ENCODE peak calls at places on chromosomes 16 and 17, in ten cellular contexts. One of them, this sample, is unnamed. For H3K4me1, the result is how much of the 10 kb centered on the place peaks cover.

GRCh38 chr17:71022758-71023157 is 853.4 kb downstream of the KCNJ2 start:
- DNase-seq in stomach: no peak
- DNase-seq in suprapubic skin: no peak
- DNase-seq in CD4-positive, CD25-positive, alpha-beta regulatory T cell: no peak
- DNase-seq in left ventricle myocardium inferior: no peak
- DNase-seq in cardiac muscle cell: no peak
- DNase-seq in heart right ventricle: no peak
- DNase-seq in aorta: no peak
- DNase-seq in ovary: no peak
- DNase-seq in CD8-positive, alpha-beta T cell: no peak
- DNase-seq in this sample: no peak

GRCh38 chr17:17072546-17072945 is 30.3 kb downstream of the MPRIP start:
- DNase-seq in CD4-positive, CD25-positive, alpha-beta regulatory T cell: no peak
- DNase-seq in left ventricle myocardium inferior: no peak
- DNase-seq in aorta: peak
- DNase-seq in ovary: peak
- DNase-seq in stomach: no peak
- DNase-seq in suprapubic skin: no peak
- DNase-seq in heart right ventricle: no peak
- DNase-seq in cardiac muscle cell: no peak
- DNase-seq in CD8-positive, alpha-beta T cell: no peak
- DNase-seq in this sample: no peak

GRCh38 chr17:62672957-62673356 is 45.5 kb downstream of the MRC2 start:
- DNase-seq in aorta: no peak
- DNase-seq in CD8-positive, alpha-beta T cell: no peak
- DNase-seq in suprapubic skin: peak
- DNase-seq in heart right ventricle: no peak
- DNase-seq in ovary: no peak
- DNase-seq in cardiac muscle cell: no peak
- DNase-seq in left ventricle myocardium inferior: no peak
- DNase-seq in CD4-positive, CD25-positive, alpha-beta regulatory T cell: no peak
- DNase-seq in stomach: no peak
- DNase-seq in this sample: no peak

GRCh38 chr17:79931517-79932309 is 92.5 kb upstream of the CBX4 start:
- DNase-seq in heart right ventricle: no peak
- DNase-seq in cardiac muscle cell: peak
- DNase-seq in left ventricle myocardium inferior: no peak
- DNase-seq in aorta: no peak
- DNase-seq in ovary: no peak
- DNase-seq in stomach: no peak
- DNase-seq in suprapubic skin: no peak
- DNase-seq in CD8-positive, alpha-beta T cell: no peak
- DNase-seq in CD4-positive, CD25-positive, alpha-beta regulatory T cell: no peak
- DNase-seq in this sample: no peak

GRCh38 chr17:75404739-75405364 is 626 bp downstream of the GRB2 start:
- DNase-seq in stomach: peak
- DNase-seq in left ventricle myocardium inferior: peak
- DNase-seq in suprapubic skin: no peak
- DNase-seq in CD4-positive, CD25-positive, alpha-beta regulatory T cell: peak
- DNase-seq in aorta: peak
- DNase-seq in cardiac muscle cell: peak
- DNase-seq in ovary: no peak
- DNase-seq in CD8-positive, alpha-beta T cell: peak
- DNase-seq in heart right ventricle: peak
- DNase-seq in this sample: peak

GRCh38 chr17:43721537-43722268 is 36.9 kb downstream of the SOST start:
- DNase-seq in aorta: no peak
- DNase-seq in left ventricle myocardium inferior: no peak
- DNase-seq in heart right ventricle: no peak
- DNase-seq in CD4-positive, CD25-positive, alpha-beta regulatory T cell: no peak
- DNase-seq in cardiac muscle cell: peak
- DNase-seq in suprapubic skin: no peak
- DNase-seq in CD8-positive, alpha-beta T cell: no peak
- DNase-seq in ovary: no peak
- DNase-seq in stomach: no peak
- DNase-seq in this sample: no peak

GRCh38 chr16:80285089-80285488 is 255.7 kb upstream of the DYNLRB2 start:
- DNase-seq in stomach: no peak
- DNase-seq in left ventricle myocardium inferior: no peak
- DNase-seq in CD8-positive, alpha-beta T cell: no peak
- DNase-seq in suprapubic skin: no peak
- DNase-seq in heart right ventricle: no peak
- DNase-seq in aorta: no peak
- DNase-seq in CD4-positive, CD25-positive, alpha-beta regulatory T cell: no peak
- DNase-seq in cardiac muscle cell: no peak
- DNase-seq in ovary: no peak
- DNase-seq in this sample: no peak

GRCh38 chr17:72853438-72854415 is 238.8 kb downstream of the SLC39A11 start:
- DNase-seq in suprapubic skin: no peak
- DNase-seq in stomach: no peak
- DNase-seq in left ventricle myocardium inferior: no peak
- DNase-seq in aorta: no peak
- DNase-seq in CD8-positive, alpha-beta T cell: no peak
- DNase-seq in CD4-positive, CD25-positive, alpha-beta regulatory T cell: no peak
- DNase-seq in cardiac muscle cell: no peak
- DNase-seq in ovary: no peak
- DNase-seq in heart right ventricle: no peak
- DNase-seq in this sample: no peak

GRCh38 chr16:85554114-85554790 is 58.9 kb upstream of the GSE1 start:
- DNase-seq in ovary: peak
- DNase-seq in CD8-positive, alpha-beta T cell: peak
- DNase-seq in cardiac muscle cell: peak
- DNase-seq in suprapubic skin: no peak
- DNase-seq in stomach: peak
- DNase-seq in aorta: no peak
- DNase-seq in left ventricle myocardium inferior: peak
- DNase-seq in CD4-positive, CD25-positive, alpha-beta regulatory T cell: peak
- DNase-seq in heart right ventricle: peak
- DNase-seq in this sample: peak

GRCh38 chr16:85556456-85557082 is 56.6 kb upstream of the GSE1 start:
- DNase-seq in suprapubic skin: no peak
- DNase-seq in CD8-positive, alpha-beta T cell: peak
- DNase-seq in stomach: peak
- DNase-seq in CD4-positive, CD25-positive, alpha-beta regulatory T cell: peak
- DNase-seq in left ventricle myocardium inferior: no peak
- DNase-seq in cardiac muscle cell: peak
- DNase-seq in ovary: peak
- DNase-seq in aorta: no peak
- DNase-seq in heart right ventricle: peak
- DNase-seq in this sample: peak

GRCh38 chr16:85555549-85556455 is 57.3 kb upstream of the GSE1 start:
- DNase-seq in CD4-positive, CD25-positive, alpha-beta regulatory T cell: peak
- DNase-seq in stomach: peak
- DNase-seq in aorta: no peak
- DNase-seq in left ventricle myocardium inferior: peak
- DNase-seq in heart right ventricle: peak
- DNase-seq in ovary: peak
- DNase-seq in CD8-positive, alpha-beta T cell: no peak
- DNase-seq in suprapubic skin: no peak
- DNase-seq in cardiac muscle cell: peak
- DNase-seq in this sample: peak

GRCh38 chr16:85553436-85554113 is 59.5 kb upstream of the GSE1 start:
- DNase-seq in cardiac muscle cell: peak
- DNase-seq in heart right ventricle: peak
- DNase-seq in ovary: peak
- DNase-seq in aorta: peak
- DNase-seq in stomach: peak
- DNase-seq in suprapubic skin: no peak
- DNase-seq in CD8-positive, alpha-beta T cell: no peak
- DNase-seq in CD4-positive, CD25-positive, alpha-beta regulatory T cell: peak
- DNase-seq in left ventricle myocardium inferior: peak
- DNase-seq in this sample: peak

DNA sequence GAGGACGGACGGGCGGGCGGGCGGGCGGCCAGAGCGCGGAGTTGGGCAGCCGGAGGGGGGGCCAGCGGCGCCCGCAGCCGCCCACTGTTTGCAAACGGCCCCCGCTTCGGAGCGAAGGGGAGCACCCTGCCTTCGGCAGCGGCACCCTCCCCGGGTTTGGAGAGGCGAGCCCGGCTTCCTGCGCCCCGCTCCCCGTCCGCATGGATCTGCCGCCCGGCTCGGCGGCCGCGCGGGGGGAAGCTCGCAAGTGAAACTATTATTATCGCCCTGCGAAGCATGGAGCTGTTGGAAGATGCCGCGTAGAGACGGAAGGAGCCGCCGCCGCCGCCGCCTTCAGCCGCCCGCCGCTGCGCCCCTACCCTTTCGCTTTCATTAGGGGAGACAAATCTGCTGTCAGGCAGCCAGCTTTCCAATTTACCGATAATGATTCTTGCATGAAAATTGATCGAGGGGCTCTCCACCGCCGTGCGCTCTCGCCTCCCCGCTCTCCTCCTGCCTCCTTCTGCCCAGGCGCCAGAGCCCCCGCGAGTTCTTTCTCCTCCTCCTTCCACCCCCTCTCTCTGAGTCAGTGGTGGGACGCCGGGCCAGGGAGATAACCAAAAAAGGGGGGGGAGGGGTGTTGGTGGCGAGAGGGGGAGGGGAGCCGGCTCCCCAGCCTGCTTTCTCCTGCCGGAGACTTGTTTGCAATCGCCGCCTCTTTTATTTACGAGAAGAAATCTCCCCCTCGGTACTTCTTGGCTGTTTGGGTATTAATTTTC is 58.2 kb upstream of the GSE1 start:
- DNase-seq in left ventricle myocardium inferior: peak
- DNase-seq in ovary: peak
- DNase-seq in aorta: peak
- DNase-seq in CD8-positive, alpha-beta T cell: peak
- DNase-seq in CD4-positive, CD25-positive, alpha-beta regulatory T cell: peak
- DNase-seq in cardiac muscle cell: peak
- DNase-seq in heart right ventricle: peak
- DNase-seq in stomach: peak
- DNase-seq in suprapubic skin: no peak
- DNase-seq in this sample: peak
- H3K27ac ChIP-seq in left ventricle myocardium inferior: peak
- H3K27ac ChIP-seq in ovary: peak
- H3K27ac ChIP-seq in aorta: peak
- H3K27ac ChIP-seq in CD8-positive, alpha-beta T cell: peak
- H3K27ac ChIP-seq in CD4-positive, CD25-positive, alpha-beta regulatory T cell: peak
- H3K27ac ChIP-seq in cardiac muscle cell: peak
- H3K27ac ChIP-seq in heart right ventricle: peak
- H3K27ac ChIP-seq in stomach: peak
- H3K27ac ChIP-seq in suprapubic skin: peak
- H3K27ac ChIP-seq in this sample: peak

GRCh38 chr17:48576479-48577309 is 1.5 kb downstream of the HOXB4 start:
- DNase-seq in heart right ventricle: no peak
- DNase-seq in stomach: no peak
- DNase-seq in ovary: no peak
- DNase-seq in aorta: peak
- DNase-seq in left ventricle myocardium inferior: no peak
- DNase-seq in cardiac muscle cell: peak
- DNase-seq in CD4-positive, CD25-positive, alpha-beta regulatory T cell: no peak
- DNase-seq in suprapubic skin: no peak
- DNase-seq in CD8-positive, alpha-beta T cell: no peak
- DNase-seq in this sample: no peak
- H3K4me1 ChIP-seq in heart right ventricle: under half
- H3K4me1 ChIP-seq in stomach: under half
- H3K4me1 ChIP-seq in ovary: under half
- H3K4me1 ChIP-seq in aorta: under half
- H3K4me1 ChIP-seq in left ventricle myocardium inferior: under half
- H3K4me1 ChIP-seq in cardiac muscle cell: under half
- H3K4me1 ChIP-seq in CD4-positive, CD25-positive, alpha-beta regulatory T cell: under half
- H3K4me1 ChIP-seq in suprapubic skin: half or more
- H3K4me1 ChIP-seq in CD8-positive, alpha-beta T cell: under half
- H3K4me1 ChIP-seq in this sample: under half

GRCh38 chr16:67537270-67537635 is 8.6 kb downstream of the RIPOR1 start:
- DNase-seq in ovary: peak
- DNase-seq in suprapubic skin: no peak
- DNase-seq in stomach: peak
- DNase-seq in left ventricle myocardium inferior: peak
- DNase-seq in aorta: peak
- DNase-seq in CD4-positive, CD25-positive, alpha-beta regulatory T cell: no peak
- DNase-seq in cardiac muscle cell: peak
- DNase-seq in CD8-positive, alpha-beta T cell: peak
- DNase-seq in heart right ventricle: peak
- DNase-seq in this sample: peak

GRCh38 chr16:67537636-67538591 is 9.3 kb downstream of the RIPOR1 start:
- DNase-seq in aorta: peak
- DNase-seq in cardiac muscle cell: peak
- DNase-seq in heart right ventricle: peak
- DNase-seq in CD8-positive, alpha-beta T cell: peak
- DNase-seq in ovary: peak
- DNase-seq in stomach: peak
- DNase-seq in suprapubic skin: no peak
- DNase-seq in CD4-positive, CD25-positive, alpha-beta regulatory T cell: peak
- DNase-seq in left ventricle myocardium inferior: peak
- DNase-seq in this sample: peak

GRCh38 chr16:67539691-67540635 is 11.3 kb downstream of the RIPOR1 start:
- DNase-seq in CD4-positive, CD25-positive, alpha-beta regulatory T cell: no peak
- DNase-seq in suprapubic skin: no peak
- DNase-seq in aorta: peak
- DNase-seq in stomach: no peak
- DNase-seq in ovary: peak
- DNase-seq in left ventricle myocardium inferior: no peak
- DNase-seq in heart right ventricle: no peak
- DNase-seq in cardiac muscle cell: no peak
- DNase-seq in CD8-positive, alpha-beta T cell: no peak
- DNase-seq in this sample: peak

GRCh38 chr16:67539271-67539670 is 10.6 kb downstream of the RIPOR1 start:
- DNase-seq in ovary: peak
- DNase-seq in CD4-positive, CD25-positive, alpha-beta regulatory T cell: no peak
- DNase-seq in aorta: no peak
- DNase-seq in cardiac muscle cell: no peak
- DNase-seq in left ventricle myocardium inferior: no peak
- DNase-seq in suprapubic skin: no peak
- DNase-seq in CD8-positive, alpha-beta T cell: no peak
- DNase-seq in stomach: no peak
- DNase-seq in heart right ventricle: no peak
- DNase-seq in this sample: no peak

DNA sequence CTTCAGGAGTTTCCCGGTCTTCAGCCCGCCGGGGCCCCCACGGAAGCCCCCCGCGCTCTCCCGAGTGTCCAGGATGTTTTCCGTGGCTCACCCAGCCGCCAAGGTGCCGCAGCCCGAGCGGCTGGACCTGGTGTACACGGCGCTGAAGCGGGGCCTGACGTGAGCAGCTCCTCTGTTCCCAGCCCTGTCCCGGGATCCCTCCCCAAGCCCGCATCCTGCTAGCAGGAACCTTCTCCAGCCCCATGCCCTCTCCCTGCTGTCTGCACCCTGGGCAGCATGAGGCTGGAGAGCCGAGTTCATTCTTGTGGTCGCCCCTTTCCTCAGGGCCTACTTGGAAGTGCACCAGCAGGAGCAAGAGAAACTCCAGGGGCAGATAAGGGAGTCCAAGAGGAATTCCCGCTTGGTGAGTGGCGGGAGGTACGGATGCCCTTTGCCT is 10.1 kb downstream of the RIPOR1 start:
- DNase-seq in stomach: peak
- DNase-seq in CD4-positive, CD25-positive, alpha-beta regulatory T cell: no peak
- DNase-seq in ovary: peak
- DNase-seq in suprapubic skin: no peak
- DNase-seq in heart right ventricle: no peak
- DNase-seq in cardiac muscle cell: peak
- DNase-seq in aorta: no peak
- DNase-seq in CD8-positive, alpha-beta T cell: no peak
- DNase-seq in left ventricle myocardium inferior: no peak
- DNase-seq in this sample: no peak
- H3K27ac ChIP-seq in stomach: peak
- H3K27ac ChIP-seq in CD4-positive, CD25-positive, alpha-beta regulatory T cell: peak
- H3K27ac ChIP-seq in ovary: peak
- H3K27ac ChIP-seq in suprapubic skin: no peak
- H3K27ac ChIP-seq in heart right ventricle: peak
- H3K27ac ChIP-seq in cardiac muscle cell: no peak
- H3K27ac ChIP-seq in aorta: peak
- H3K27ac ChIP-seq in CD8-positive, alpha-beta T cell: no peak
- H3K27ac ChIP-seq in left ventricle myocardium inferior: peak
- H3K27ac ChIP-seq in this sample: no peak

GRCh38 chr17:81091134-81091530 is 56.2 kb downstream of the BAIAP2 start:
- DNase-seq in suprapubic skin: no peak
- DNase-seq in left ventricle myocardium inferior: no peak
- DNase-seq in ovary: no peak
- DNase-seq in heart right ventricle: no peak
- DNase-seq in aorta: no peak
- DNase-seq in CD4-positive, CD25-positive, alpha-beta regulatory T cell: no peak
- DNase-seq in stomach: no peak
- DNase-seq in CD8-positive, alpha-beta T cell: no peak
- DNase-seq in cardiac muscle cell: no peak
- DNase-seq in this sample: no peak

GRCh38 chr17:81094224-81094743 is 59.3 kb downstream of the BAIAP2 start:
- DNase-seq in ovary: no peak
- DNase-seq in left ventricle myocardium inferior: no peak
- DNase-seq in stomach: no peak
- DNase-seq in suprapubic skin: no peak
- DNase-seq in cardiac muscle cell: no peak
- DNase-seq in CD4-positive, CD25-positive, alpha-beta regulatory T cell: no peak
- DNase-seq in heart right ventricle: no peak
- DNase-seq in CD8-positive, alpha-beta T cell: no peak
- DNase-seq in aorta: no peak
- DNase-seq in this sample: no peak

GRCh38 chr17:81091774-81092517 is 57.0 kb downstream of the BAIAP2 start:
- DNase-seq in CD4-positive, CD25-positive, alpha-beta regulatory T cell: no peak
- DNase-seq in stomach: no peak
- DNase-seq in ovary: no peak
- DNase-seq in heart right ventricle: no peak
- DNase-seq in left ventricle myocardium inferior: no peak
- DNase-seq in aorta: no peak
- DNase-seq in cardiac muscle cell: no peak
- DNase-seq in CD8-positive, alpha-beta T cell: no peak
- DNase-seq in suprapubic skin: no peak
- DNase-seq in this sample: no peak

GRCh38 chr17:81093576-81094223 is 58.7 kb downstream of the BAIAP2 start:
- DNase-seq in cardiac muscle cell: no peak
- DNase-seq in aorta: no peak
- DNase-seq in CD4-positive, CD25-positive, alpha-beta regulatory T cell: no peak
- DNase-seq in stomach: no peak
- DNase-seq in suprapubic skin: no peak
- DNase-seq in CD8-positive, alpha-beta T cell: no peak
- DNase-seq in ovary: no peak
- DNase-seq in heart right ventricle: no peak
- DNase-seq in left ventricle myocardium inferior: no peak
- DNase-seq in this sample: no peak

DNA sequence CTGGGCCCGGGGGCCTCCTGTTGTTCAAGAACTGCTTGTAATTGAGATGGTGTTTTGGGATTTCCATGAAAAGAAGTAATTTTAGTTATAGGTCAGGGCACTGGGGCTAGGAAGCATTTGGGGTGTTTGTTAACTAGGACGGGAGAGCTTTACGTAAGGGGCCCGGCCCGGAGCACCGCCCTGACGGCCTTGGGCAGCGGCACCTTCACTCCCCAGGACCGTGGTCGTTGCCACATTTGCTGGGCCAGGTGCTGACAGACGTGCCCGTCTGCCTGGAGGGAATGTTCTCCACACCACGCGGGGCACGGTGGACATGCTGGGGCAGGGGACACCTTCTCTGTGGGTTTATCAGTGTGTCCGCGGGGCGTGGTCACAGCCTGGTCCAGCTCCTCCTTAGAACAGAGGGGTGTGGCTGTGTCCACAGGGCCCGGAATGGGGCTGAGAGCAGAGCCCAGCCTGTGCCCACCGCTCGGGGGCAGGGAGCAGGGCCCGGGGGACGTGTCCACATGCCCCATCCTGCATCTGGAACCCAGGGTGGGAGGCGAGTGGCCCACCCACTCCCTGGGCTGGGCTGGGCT is 57.7 kb downstream of the BAIAP2 start:
- DNase-seq in heart right ventricle: no peak
- DNase-seq in suprapubic skin: no peak
- DNase-seq in left ventricle myocardium inferior: no peak
- DNase-seq in stomach: peak
- DNase-seq in cardiac muscle cell: no peak
- DNase-seq in aorta: no peak
- DNase-seq in CD8-positive, alpha-beta T cell: no peak
- DNase-seq in CD4-positive, CD25-positive, alpha-beta regulatory T cell: no peak
- DNase-seq in ovary: no peak
- DNase-seq in this sample: no peak
- H3K4me1 ChIP-seq in heart right ventricle: under half
- H3K4me1 ChIP-seq in suprapubic skin: half or more
- H3K4me1 ChIP-seq in left ventricle myocardium inferior: under half
- H3K4me1 ChIP-seq in stomach: under half
- H3K4me1 ChIP-seq in cardiac muscle cell: under half
- H3K4me1 ChIP-seq in aorta: under half
- H3K4me1 ChIP-seq in CD8-positive, alpha-beta T cell: under half
- H3K4me1 ChIP-seq in CD4-positive, CD25-positive, alpha-beta regulatory T cell: under half
- H3K4me1 ChIP-seq in ovary: under half
- H3K4me1 ChIP-seq in this sample: under half